ENCODE peak calls at places on chromosomes 11 and 22, in six cellular contexts. G is upper lobe of right lung; P is CD8-positive, alpha-beta T cell; N is fibroblast of lung; S is neural progenitor cell; B is astrocyte. I is an unnamed sample. For H3K27me3 and H3K36me3, the result is how much of the 10 kb centered on the place peaks cover.

GRCh38 chr11:113105584-113105983 is 144.4 kb downstream of the NCAM1 start:
- DNase-seq in B (peak), P (no peak), G (no peak), N (peak), S (no peak), I (no peak)

GRCh38 chr11:7143908-7144307 is 55.1 kb downstream of the RBMXL2 start:
- DNase-seq in P (no peak), G (no peak), S (peak), B (no peak), N (no peak), I (no peak)

GRCh38 chr22:50526849-50527801 is 1.7 kb upstream of the SCO2 start:
- DNase-seq in S (peak), N (peak), G (peak), B (no peak), P (no peak), I (no peak)

GRCh38 chr11:47216141-47216798 is 1.5 kb downstream of the DDB2 start:
- DNase-seq in N (peak), G (no peak), P (peak), S (peak), B (peak), I (peak)

GRCh38 chr11:116772443-116773202 is at the start of gene BUD13:
- DNase-seq in P (peak), B (peak), S (peak), N (peak), G (peak), I (peak)

GRCh38 chr11:17985517-17985916 is 27.3 kb downstream of the SERGEF start:
- DNase-seq in P (no peak), S (no peak), N (peak), B (peak), G (no peak), I (no peak)

GRCh38 chr11:134289789-134290188 is 13.6 kb downstream of the GLB1L3 start:
- DNase-seq in G (no peak), B (no peak), P (no peak), N (no peak), S (peak), I (no peak)

GRCh38 chr22:37011472-37011871 is 7.8 kb downstream of the TST start:
- DNase-seq in P (no peak), G (peak), S (no peak), N (no peak), B (no peak), I (no peak)

GRCh38 chr22:49116486-49116885 is 711.2 kb downstream of the BRD1 start:
- DNase-seq in N (no peak), G (no peak), B (no peak), P (no peak), S (no peak), I (no peak)

GRCh38 chr11:130815074-130815802 is 101.0 kb downstream of the SNX19 start:
- DNase-seq in P (no peak), G (no peak), N (no peak), B (no peak), S (no peak), I (no peak)

GRCh38 chr22:19996694-19997384 is 19.8 kb downstream of the ARVCF start:
- DNase-seq in S (no peak), G (no peak), P (no peak), B (no peak), N (no peak), I (no peak)

GRCh38 chr22:39947488-39948216 is 12.5 kb upstream of the TMA7B start:
- DNase-seq in P (no peak), G (peak), B (no peak), N (no peak), S (no peak), I (no peak)

GRCh38 chr11:6455070-6455469 is 14.3 kb upstream of the HPX start:
- DNase-seq in N (no peak), S (no peak), G (no peak), P (no peak), B (no peak), I (no peak)

GRCh38 chr22:27306771-27307170 is 494.8 kb downstream of the MN1 start:
- DNase-seq in G (no peak), S (no peak), N (no peak), P (no peak), B (no peak), I (no peak)

GRCh38 chr11:112227471-112227870 is 1.2 kb downstream of the PTS start:
- DNase-seq in N (no peak), G (no peak), P (no peak), B (no peak), S (no peak), I (no peak)

GRCh38 chr22:43783777-43784176 is 28.3 kb downstream of the EFCAB6 start:
- DNase-seq in B (no peak), P (no peak), G (no peak), N (no peak), S (no peak), I (no peak)

GRCh38 chr11:134330611-134331564 is 900 bp upstream of the GLB1L2 start:
- DNase-seq in P (no peak), N (no peak), S (peak), G (no peak), B (no peak), I (no peak)

DNA sequence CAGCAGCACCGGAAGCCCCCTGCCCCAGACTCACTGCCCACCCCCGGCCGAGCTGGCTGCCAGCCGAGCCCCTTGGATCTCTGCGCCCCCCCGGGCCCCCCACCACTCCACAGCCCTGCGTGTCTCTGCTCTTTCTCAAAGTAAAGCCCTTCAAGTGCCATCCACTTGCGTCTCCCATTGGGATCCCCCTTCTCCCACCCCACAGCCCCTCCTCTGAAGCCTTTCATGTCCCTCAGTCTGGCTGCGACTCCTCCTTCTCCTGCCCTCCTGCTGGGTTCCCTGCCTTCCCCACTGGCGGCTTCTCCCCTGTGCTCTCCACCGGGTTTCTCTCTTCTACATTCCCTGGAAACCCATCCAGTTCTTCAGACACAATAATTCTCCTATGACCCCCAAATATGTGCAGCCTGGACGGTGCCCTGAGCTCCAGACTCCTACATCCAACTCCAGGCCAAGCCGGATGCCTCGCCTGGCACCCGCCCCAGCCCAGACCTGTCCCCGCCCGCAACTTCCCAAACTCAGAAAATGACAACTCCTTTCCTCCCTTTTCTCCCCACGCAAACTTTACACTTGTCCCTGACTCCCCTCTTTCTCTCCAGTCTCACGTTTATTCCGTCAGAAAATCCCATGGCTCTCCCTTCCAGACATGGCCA is 108.9 kb downstream of the WNT7B start:
- DNase-seq in S (no peak), P (no peak), N (no peak), B (no peak), G (no peak), I (no peak)
- H3K27me3 ChIP-seq in S (half or more), P (under half), N (under half), B (under half), G (under half), I (under half)

DNA sequence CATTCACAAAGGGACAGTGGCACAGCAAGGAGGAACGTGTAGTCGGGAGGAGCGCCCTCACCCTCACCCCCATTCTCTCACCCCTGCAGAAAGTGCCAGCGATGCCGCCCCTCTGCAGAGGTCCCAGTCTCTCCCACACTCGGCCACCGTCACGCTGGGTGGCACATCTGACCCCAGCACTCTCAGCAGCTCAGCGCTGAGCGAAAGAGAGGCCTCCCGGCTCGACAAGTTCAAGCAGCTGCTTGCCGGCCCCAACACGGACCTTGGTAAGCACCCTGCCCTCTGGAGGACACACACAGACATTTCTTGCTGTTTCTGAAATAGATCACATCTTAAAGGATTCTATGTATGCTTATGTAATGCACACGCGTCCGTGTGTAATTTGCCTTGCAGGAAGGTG is 34.9 kb downstream of the TBC1D22A start:
- DNase-seq in S (no peak), N (peak), G (no peak), B (no peak), P (no peak), I (peak)
- TF ChIP-seq CTCF in S (no peak), N (peak), G (no peak), B (peak), P (no peak), I (peak)

GRCh38 chr22:38725900-38726655 is 20.3 kb downstream of the GTPBP1 start:
- DNase-seq in N (no peak), G (no peak), S (no peak), P (no peak), B (no peak), I (no peak)
- H3K36me3 ChIP-seq in N (under half), G (half or more), S (under half), P (half or more), B (half or more), I (half or more)

GRCh38 chr11:45688472-45689033 is 23.1 kb upstream of the CHST1 start:
- DNase-seq in B (no peak), G (no peak), N (no peak), P (no peak), S (no peak), I (no peak)
- H3K27me3 ChIP-seq in B (under half), G (under half), N (under half), P (under half), S (under half), I (under half)

DNA sequence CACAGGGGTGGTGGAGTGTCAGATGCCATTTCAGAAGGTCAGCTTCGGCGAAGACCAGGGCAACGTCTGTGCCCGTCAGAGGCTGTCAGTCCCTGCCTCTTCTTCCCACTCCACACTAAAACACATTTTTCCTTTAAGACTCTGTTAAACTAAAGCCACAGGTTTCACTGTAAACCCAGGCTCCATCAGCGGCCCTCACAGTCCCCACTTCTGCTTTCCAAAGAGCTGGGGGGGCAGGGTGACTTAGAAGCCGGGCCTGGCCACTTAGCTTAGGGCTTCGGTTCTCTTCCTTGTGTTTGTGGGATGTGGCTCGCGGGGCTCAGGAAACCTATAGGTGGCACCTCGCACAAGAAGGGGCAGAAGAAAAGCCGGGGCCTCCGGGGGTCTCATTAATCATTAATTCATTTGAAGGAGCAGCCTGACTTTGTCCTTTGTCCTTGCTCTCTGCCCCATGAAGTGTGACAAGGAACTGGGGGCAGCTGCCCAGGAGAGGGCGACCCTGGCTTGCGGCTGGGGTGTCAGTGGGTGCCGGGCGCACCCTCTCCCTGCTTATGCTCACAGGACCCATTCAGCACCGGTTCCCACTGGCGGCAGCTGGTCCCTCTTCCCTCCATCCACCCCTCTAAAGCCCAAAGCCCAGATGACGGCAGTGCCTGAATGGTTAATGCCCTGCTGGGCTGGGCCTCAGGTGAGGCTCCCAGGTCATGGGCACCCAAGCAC is 4.1 kb downstream of the SLC25A45 start:
- DNase-seq in P (no peak), G (no peak), S (peak), N (no peak), B (no peak), I (no peak)
- TF ChIP-seq CTCF in P (no peak), G (no peak), S (peak), N (no peak), B (no peak), I (peak)

GRCh38 chr22:24088796-24089195 is 77.7 kb downstream of the CABIN1 start:
- DNase-seq in P (no peak), B (peak), N (peak), G (peak), S (peak), I (no peak)

GRCh38 chr22:24089951-24090350 is 78.8 kb downstream of the CABIN1 start:
- DNase-seq in N (no peak), S (no peak), B (no peak), G (peak), P (no peak), I (no peak)

GRCh38 chr22:24087071-24087795 is 76.1 kb downstream of the CABIN1 start:
- DNase-seq in B (no peak), S (no peak), P (no peak), G (peak), N (no peak), I (no peak)

GRCh38 chr22:24083361-24083760 is 72.3 kb downstream of the CABIN1 start:
- DNase-seq in S (no peak), G (no peak), P (no peak), B (no peak), N (no peak), I (no peak)

GRCh38 chr22:24086310-24086709 is 75.2 kb downstream of the CABIN1 start:
- DNase-seq in S (no peak), P (no peak), G (peak), B (no peak), N (no peak), I (no peak)
- H3K36me3 ChIP-seq in S (under half), P (half or more), G (half or more), B (under half), N (under half), I (half or more)

GRCh38 chr11:64660706-64661105 is 62.3 kb downstream of the NRXN2 start:
- DNase-seq in B (no peak), N (no peak), P (no peak), G (no peak), S (no peak), I (no peak)

GRCh38 chr11:64665381-64665780 is 57.6 kb downstream of the NRXN2 start:
- DNase-seq in P (no peak), B (no peak), G (no peak), S (no peak), N (no peak), I (no peak)

GRCh38 chr11:64661146-64661545 is 61.9 kb downstream of the NRXN2 start:
- DNase-seq in G (no peak), S (no peak), B (peak), P (no peak), N (peak), I (peak)

GRCh38 chr11:64661622-64662021 is 61.4 kb downstream of the NRXN2 start:
- DNase-seq in G (no peak), S (no peak), P (no peak), B (no peak), N (no peak), I (no peak)

DNA sequence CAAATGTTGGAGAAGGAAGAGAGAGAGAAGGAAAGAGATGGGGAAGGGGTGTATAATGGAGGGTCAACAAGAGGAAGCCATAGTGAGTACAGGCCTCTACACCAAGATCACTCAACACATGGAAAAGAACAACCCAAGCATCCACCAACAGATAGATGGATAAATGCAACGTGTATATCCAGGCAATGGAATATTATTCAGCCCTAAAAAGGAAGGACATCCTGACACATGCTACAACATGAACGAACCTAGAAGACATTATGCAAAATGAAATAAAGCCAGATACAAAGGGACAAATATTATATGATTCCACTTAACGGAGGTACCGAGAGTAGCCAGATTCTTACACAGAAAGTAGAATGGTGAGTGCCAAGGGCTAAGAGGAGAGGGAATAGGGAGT is 59.3 kb downstream of the NRXN2 start:
- DNase-seq in S (no peak), N (no peak), P (no peak), G (no peak), B (no peak), I (no peak)
- H3K27me3 ChIP-seq in S (under half), N (under half), P (under half), G (under half), B (under half), I (under half)

GRCh38 chr11:120013325-120014250 is 124.3 kb downstream of the TRIM29 start:
- DNase-seq in G (no peak), P (no peak), N (peak), S (peak), B (peak), I (no peak)
- TF ChIP-seq CTCF in G (peak), P (no peak), N (peak), S (peak), B (peak), I (peak)

I was measured in brain microvascular endothelial cell.